ENCODE peak calls at places on chromosome 2, in ten cellular contexts. K is stimulated activated naive CD8-positive, alpha-beta T cell treated with anti-CD3 and anti-CD28 coated beads, Interleukin-15, Interleukin-2, amounts not matched to agents 100 U/mL and 50 U/mL, for 24 hours; S is NCI-H2029 treated with DMSO at 0.1 percent for 48 hours; Y is PC-9; F is cortex of kidney; X is stimulated activated CD8-positive, alpha-beta memory T cell treated with anti-CD3 and anti-CD28 coated beads, Interleukin-4, amount 100 ng/mL, for 4 hours; W is mucosa of gallbladder; D is cardiac septum; Q is stimulated activated CD4-positive, alpha-beta T cell treated with anti-CD3 and anti-CD28 coated beads, Interleukin-1b, Interleukin-23, amount 100 ng/mL, for 24 hours; Z is tibial nerve. V is an unnamed sample.

GRCh38 chr2:45278345-45279078 is 269.3 kb upstream of the SIX2 start:
- DNase-seq in D (no peak), Y (no peak), X (no peak), S (peak; percentile 21), W (no peak), K (no peak), F (no peak), Q (no peak), Z (no peak), V (no peak)

GRCh38 chr2:147182260-147182659 is 662.6 kb upstream of the ACVR2A start:
- DNase-seq in X (peak; percentile 0), Q (peak; percentile 12), Z (no peak), D (no peak), F (no peak), S (no peak), Y (peak; percentile 76), K (peak; percentile 22), W (peak; percentile 33), V (no peak)

GRCh38 chr2:8643996-8644356 is 37.9 kb upstream of the ID2 start:
- DNase-seq in K (no peak), F (no peak), S (no peak), Z (no peak), D (peak; percentile 39), X (no peak), Y (no peak), Q (no peak), W (no peak), V (no peak)

GRCh38 chr2:28247747-28248146 is 144.9 kb upstream of the FOSL2 start:
- DNase-seq in X (no peak), Q (no peak), F (no peak), S (no peak), Y (no peak), D (no peak), K (no peak), Z (no peak), W (no peak), V (no peak)

GRCh38 chr2:20822535-20823490 is at the start of gene LDAH:
- DNase-seq in Y (peak; percentile 82), S (peak; percentile 53), X (peak; percentile 76), Q (peak; percentile 82), D (peak; percentile 90), K (peak; percentile 92), W (peak; percentile 90), Z (peak; percentile 88), F (peak; percentile 55), V (peak; percentile 91)

GRCh38 chr2:204628926-204629661 is 83.8 kb downstream of the PARD3B start:
- DNase-seq in F (no peak), D (no peak), Z (no peak), X (no peak), Q (no peak), S (no peak), K (no peak), W (no peak), Y (no peak), V (no peak)

GRCh38 chr2:187435756-187436155 is 12.3 kb downstream of the CALCRL start:
- DNase-seq in Y (no peak), D (no peak), F (no peak), S (no peak), Z (no peak), K (no peak), X (no peak), W (no peak), Q (no peak), V (no peak)

GRCh38 chr2:200944467-200945394 is 18.7 kb downstream of the ORC2 start:
- DNase-seq in X (peak; percentile 21), F (no peak), S (no peak), K (peak; percentile 71), Y (peak; percentile 62), D (no peak), W (no peak), Q (peak; percentile 16), Z (no peak), V (no peak)

GRCh38 chr2:85660725-85661124 is 7.3 kb downstream of the SFTPB start:
- DNase-seq in K (no peak), W (no peak), F (no peak), X (no peak), Y (no peak), D (no peak), Q (no peak), S (no peak), Z (no peak), V (no peak)